ENCODE peak calls at places on chromosomes 3 and 15, in four cellular contexts. H, K, J and D are unnamed samples.
A peak's percentile ranks its signal among the peaks of the same experiment; 100 is the strongest.

GRCh38 chr15:93459396-93459795 is 370.4 kb upstream of the RGMA start:
- DNase-seq in H (peak; percentile 82), K (no peak), J (no peak), D (no peak)

GRCh38 chr3:177835008-177835407 is 637.7 kb upstream of the TBL1XR1 start:
- DNase-seq in H (no peak), K (no peak), J (no peak), D (peak; percentile 90)

GRCh38 chr3:61985020-61985419 is 388.3 kb downstream of the FEZF2 start:
- DNase-seq in H (no peak), K (no peak), J (no peak), D (peak; percentile 47)

GRCh38 chr3:88057650-88058321 is 1.0 kb downstream of the CGGBP1 start:
- DNase-seq in H (no peak), K (no peak), J (no peak), D (peak; percentile 4)

GRCh38 chr3:129231331-129232119 is 17.9 kb upstream of the COPG1 start:
- DNase-seq in H (no peak), K (no peak), J (no peak), D (peak; percentile 28)

GRCh38 chr15:79970921-79971434 is at the start of gene BCL2A1:
- DNase-seq in H (no peak), K (no peak), J (peak; percentile 49), D (peak; percentile 45)

GRCh38 chr3:99686955-99687612 is 48.7 kb downstream of the COL8A1 start:
- DNase-seq in H (peak; percentile 81), K (no peak), J (peak; percentile 59), D (peak; percentile 60)

GRCh38 chr15:43517354-43518072 is at the start of gene MAP1A:
- DNase-seq in H (peak; percentile 80), K (no peak), J (no peak), D (peak; percentile 60)

GRCh38 chr15:38895326-38896282 is 331.0 kb upstream of the RASGRP1 start:
- DNase-seq in H (no peak), K (no peak), J (no peak), D (peak; percentile 86)

GRCh38 chr3:49362579-49362978 is 4.4 kb upstream of the GPX1 start:
- DNase-seq in H (no peak), K (no peak), J (no peak), D (no peak)

DNA sequence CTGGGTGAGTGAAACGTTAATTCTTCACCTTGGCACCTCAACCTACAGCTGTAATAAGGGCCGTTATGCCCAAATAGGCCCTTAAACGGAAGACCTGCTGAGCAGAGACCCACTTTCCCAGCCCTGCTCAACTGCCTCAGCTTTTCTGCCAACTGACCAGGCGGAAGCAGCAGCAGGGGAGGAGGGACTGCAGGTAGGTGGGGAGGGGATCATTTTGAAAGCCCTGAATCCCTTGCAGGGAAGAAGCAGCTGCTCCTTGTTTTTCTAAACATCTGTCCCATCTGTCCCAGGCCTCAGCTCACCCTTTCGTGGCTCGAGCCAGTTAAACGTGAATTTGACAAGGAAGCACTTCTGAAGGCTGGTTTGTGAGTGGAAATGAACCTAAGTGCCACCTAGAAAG is 979 bp upstream of the CMC1 start:
- DNase-seq in H (no peak), K (no peak), J (no peak), D (no peak)
- H3K4me3 ChIP-seq in H (peak overlapping the region; percentile 71), K (peak overlapping the region; percentile 91), J (no peak overlapping the region), D (no peak overlapping the region)

DNA sequence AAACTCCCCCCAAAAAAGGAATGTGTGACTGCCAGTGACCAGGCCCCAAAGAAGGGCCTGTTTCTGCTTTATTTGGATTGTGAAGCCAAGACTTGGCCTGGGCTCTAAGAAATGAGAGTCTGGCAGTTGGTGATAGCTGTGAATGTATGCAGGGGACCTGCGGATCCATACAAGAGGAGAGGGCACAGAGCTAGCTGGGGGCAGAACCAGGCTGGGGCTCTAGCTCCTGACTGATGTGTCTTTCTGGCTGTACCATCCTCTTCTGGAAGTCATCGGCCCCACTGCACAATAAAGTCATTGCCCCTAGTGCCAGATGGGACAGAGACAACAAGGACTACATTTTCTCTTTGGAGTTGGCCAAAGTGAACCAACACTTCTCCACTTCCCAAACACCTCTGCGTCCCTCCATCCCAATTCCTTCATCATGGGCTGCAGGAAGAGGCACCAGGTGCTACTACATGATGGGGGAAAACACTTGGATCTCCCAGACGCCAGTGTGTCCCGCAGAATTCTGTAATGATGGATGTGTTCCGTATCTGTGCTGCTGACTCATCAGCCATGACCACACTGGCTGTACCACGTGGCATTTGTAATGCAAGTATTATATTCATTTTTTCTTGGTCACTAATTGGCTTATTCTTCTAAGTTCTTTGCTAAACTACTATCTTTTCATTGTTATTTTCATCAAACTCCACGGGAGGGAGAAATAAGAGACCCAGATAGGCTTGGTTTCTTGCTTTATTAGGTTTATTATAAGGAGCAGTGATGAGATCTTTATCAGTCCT is 1.7 kb upstream of the PLA2G4F start:
- DNase-seq in H (peak; percentile 47), K (no peak), J (peak; percentile 27), D (peak; percentile 68)
- H3K27ac ChIP-seq in H (no peak overlapping the region), K (no peak overlapping the region), J (no peak overlapping the region), D (no peak overlapping the region)

GRCh38 chr15:73927003-73927475 is 777 bp downstream of the LOXL1 start:
- DNase-seq in H (peak; percentile 88), K (no peak), J (no peak), D (no peak)
- H3K4me3 ChIP-seq in H (peak overlapping the region; percentile 87), K (peak overlapping the region; percentile 72), J (peak overlapping the region; percentile 34), D (peak overlapping the region; percentile 71)

GRCh38 chr3:78201066-78201465 is 1161.2 kb downstream of the ROBO2 start:
- DNase-seq in H (no peak), K (no peak), J (no peak), D (no peak)

DNA sequence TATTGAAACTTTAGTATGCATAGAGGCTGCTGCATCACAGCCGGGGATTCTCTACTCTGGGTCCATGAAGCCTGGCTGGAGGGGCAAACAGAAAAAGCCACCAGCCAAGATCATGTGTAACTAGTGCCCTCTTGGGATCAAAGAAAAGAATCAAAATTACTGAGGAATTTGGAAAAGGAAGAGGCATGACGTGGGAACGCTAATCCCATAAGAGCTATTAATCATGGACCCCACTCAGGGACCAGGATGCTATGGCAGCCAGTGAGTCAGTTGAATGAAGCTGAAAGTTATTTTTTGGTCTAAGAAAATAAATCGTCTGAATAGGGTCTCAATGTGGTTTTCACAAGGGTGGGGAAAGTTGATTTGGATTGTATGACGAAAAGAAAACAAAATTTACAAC is 1165.1 kb downstream of the ROBO2 start:
- DNase-seq in H (no peak), K (no peak), J (no peak), D (peak; percentile 82)
- H3K27ac ChIP-seq in H (no peak overlapping the region), K (no peak overlapping the region), J (no peak overlapping the region), D (peak overlapping the region; percentile 13)

DNA sequence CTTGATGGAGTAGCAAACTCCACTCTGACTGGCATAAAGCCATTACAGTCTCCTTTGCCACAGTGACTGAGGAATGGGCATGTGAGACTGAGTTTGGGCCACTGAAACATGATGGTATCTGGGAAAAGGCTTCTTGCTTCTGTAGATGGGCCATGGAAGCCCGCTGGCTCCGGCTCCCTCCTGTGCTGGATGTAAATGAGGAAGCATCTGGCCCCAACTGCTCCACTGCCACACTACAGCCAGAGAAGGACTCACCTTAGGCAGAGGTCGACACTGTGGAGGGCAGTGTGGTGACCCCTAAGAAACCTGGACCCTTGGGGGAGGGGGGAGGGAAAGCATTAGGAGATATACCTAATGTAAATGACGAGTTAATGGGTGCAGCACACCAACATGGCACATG is 9.4 kb upstream of the CAMK1 start:
- DNase-seq in H (no peak), K (no peak), J (no peak), D (no peak)
- H3K4me3 ChIP-seq in H (no peak overlapping the region), K (no peak overlapping the region), J (no peak overlapping the region), D (no peak overlapping the region)